ENCODE peak calls at places on chromosomes 7 and 10, in five cellular contexts. Y is HCT116, R is fibroblast of lung, V is H1, D is mesendoderm. Q is an unnamed sample.

GRCh38 chr10:129411146-129411705 is 55.8 kb upstream of the MGMT start:
- DNase-seq in D (no peak), R (no peak), V (no peak), Y (no peak), Q (peak; percentile 3)

GRCh38 chr7:120742370-120742769 is 115.6 kb downstream of the TSPAN12 start:
- DNase-seq in D (peak; percentile 51), R (no peak), V (no peak), Y (no peak), Q (no peak)

GRCh38 chr10:121098231-121098630 is 247.1 kb downstream of the WDR11 start:
- DNase-seq in D (no peak), R (no peak), Y (no peak), V (no peak), Q (no peak)

GRCh38 chr7:83524286-83525075 is 124.5 kb downstream of the SEMA3E start:
- DNase-seq in D (peak; percentile 48), R (no peak), Y (no peak), V (no peak), Q (no peak)

GRCh38 chr7:46174192-46174572 is 253.1 kb upstream of the IGFBP3 start:
- DNase-seq in Y (no peak), V (no peak), D (no peak), R (no peak), Q (no peak)

GRCh38 chr7:41679566-41679965 is 23.3 kb downstream of the INHBA start:
- DNase-seq in V (no peak), R (no peak), D (no peak), Y (no peak), Q (no peak)

GRCh38 chr10:31693499-31693898 is 235.1 kb downstream of the ARHGAP12 start:
- DNase-seq in D (no peak), V (no peak), R (no peak), Y (no peak), Q (no peak)

GRCh38 chr7:66016131-66016461 is 34.1 kb upstream of the GUSB start:
- DNase-seq in Y (no peak), V (no peak), D (no peak), R (no peak), Q (no peak)

GRCh38 chr10:98886686-98887085 is 349.0 kb downstream of the HPSE2 start:
- DNase-seq in R (peak; percentile 57), V (no peak), D (peak; percentile 4), Y (no peak), Q (no peak)

GRCh38 chr7:74290590-74290950 is 1.4 kb downstream of the CLIP2 start:
- DNase-seq in D (no peak), R (no peak), V (no peak), Y (no peak), Q (peak; percentile 70)

GRCh38 chr10:17348111-17349008 is 106.0 kb downstream of the ST8SIA6 start:
- DNase-seq in D (no peak), V (no peak), Y (peak; percentile 83), R (peak; percentile 87), Q (no peak)

GRCh38 chr10:114526112-114526496 is 121.8 kb upstream of the AFAP1L2 start:
- DNase-seq in R (peak; percentile 31), D (no peak), V (no peak), Y (no peak), Q (no peak)

GRCh38 chr7:140920745-140921144 is 4.0 kb downstream of the BRAF start:
- DNase-seq in D (no peak), V (no peak), Y (no peak), R (no peak), Q (no peak)

GRCh38 chr7:75739796-75740672 is 1.3 kb upstream of the HIP1 start:
- DNase-seq in V (no peak), R (peak; percentile 64), D (peak; percentile 81), Y (no peak), Q (no peak)

GRCh38 chr7:12674861-12675260 is 12.6 kb upstream of the ARL4A start:
- DNase-seq in Y (no peak), V (no peak), D (peak; percentile 65), R (peak; percentile 66), Q (peak; percentile 51)

GRCh38 chr10:93334181-93334580 is 148.0 kb downstream of the MYOF start:
- DNase-seq in D (peak; percentile 84), Y (no peak), V (no peak), R (no peak), Q (no peak)

GRCh38 chr7:137682596-137682995 is 164.2 kb downstream of the DGKI start:
- DNase-seq in D (no peak), V (no peak), R (no peak), Y (no peak), Q (no peak)

GRCh38 chr10:78937800-78938694 is 130.7 kb upstream of the ZMIZ1 start:
- DNase-seq in R (no peak), Y (no peak), V (no peak), D (peak; percentile 66), Q (no peak)

GRCh38 chr7:31782411-31782991 is 95.5 kb downstream of the PPP1R17 start:
- DNase-seq in Y (peak; percentile 35), V (no peak), R (peak; percentile 53), D (peak; percentile 81), Q (no peak)

GRCh38 chr7:13731643-13732042 is 257.8 kb downstream of the ETV1 start:
- DNase-seq in R (peak; percentile 68), Y (no peak), D (no peak), V (no peak), Q (no peak)

GRCh38 chr10:26983156-26983555 is 117.1 kb downstream of the ANKRD26 start:
- DNase-seq in V (no peak), Y (no peak), R (no peak), D (no peak), Q (no peak)

GRCh38 chr7:19369182-19369581 is 224.0 kb upstream of the FERD3L start:
- DNase-seq in D (peak; percentile 29), Y (no peak), R (no peak), V (no peak), Q (no peak)

GRCh38 chr7:460374-461117 is 59.1 kb downstream of the PDGFA start:
- DNase-seq in D (peak; percentile 58), V (no peak), R (no peak), Y (no peak), Q (no peak)

GRCh38 chr7:157373493-157373892 is 36.7 kb downstream of the DNAJB6 start:
- DNase-seq in Y (no peak), D (no peak), R (no peak), V (no peak), Q (no peak)

GRCh38 chr10:59872892-59873463 is 33.4 kb downstream of the CCDC6 start:
- DNase-seq in Y (no peak), V (no peak), D (peak; percentile 36), R (peak; percentile 98), Q (peak; percentile 67)

GRCh38 chr7:149707448-149707886 is 65.9 kb downstream of the ZNF467 start:
- DNase-seq in R (peak; percentile 24), Y (no peak), V (no peak), D (peak; percentile 39), Q (no peak)

GRCh38 chr7:83413425-83413824 is 235.5 kb downstream of the SEMA3E start:
- DNase-seq in D (peak; percentile 69), V (no peak), Y (no peak), R (peak; percentile 71), Q (no peak)

GRCh38 chr10:78974409-78975317 is 94.1 kb upstream of the ZMIZ1 start:
- DNase-seq in Y (peak; percentile 47), D (peak; percentile 92), R (peak; percentile 84), V (peak; percentile 29), Q (peak; percentile 67)

GRCh38 chr7:96920064-96920463 is 85.3 kb upstream of the DLX6 start:
- DNase-seq in V (no peak), R (no peak), D (no peak), Y (no peak), Q (no peak)
- H3K4me1 ChIP-seq in V (peaks cover 1% of the 10 kb centered on the region), R (no peaks in the 10 kb centered on the region), D (no peaks in the 10 kb centered on the region), Y (no peaks in the 10 kb centered on the region), Q (no peaks in the 10 kb centered on the region)

DNA sequence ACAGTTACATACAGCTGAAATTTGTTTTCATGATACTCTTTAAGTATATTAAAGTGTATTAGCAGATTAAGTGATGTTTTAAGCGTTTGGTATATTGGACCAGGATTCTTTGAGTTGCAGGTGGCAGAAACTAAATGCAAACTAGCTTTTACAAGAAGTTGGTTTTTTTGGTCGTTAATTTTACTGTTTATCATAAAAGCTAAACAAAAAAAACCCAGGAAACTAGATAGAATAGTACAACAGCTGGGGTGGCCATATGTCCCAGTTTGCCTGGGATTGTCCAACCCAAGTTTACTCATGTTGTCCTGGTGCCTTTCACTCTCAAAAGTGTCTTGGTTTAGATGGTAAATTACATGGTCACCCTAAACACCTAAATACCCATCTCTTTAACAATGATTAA is 108.7 kb downstream of the PHTF2 start:
- DNase-seq in R (no peak), D (no peak), Y (no peak), V (no peak), Q (no peak)
- H3K4me3 ChIP-seq in R (no peak overlapping the region), D (no peak overlapping the region), Y (no peak overlapping the region), V (no peak overlapping the region), Q (no peak overlapping the region)

DNA sequence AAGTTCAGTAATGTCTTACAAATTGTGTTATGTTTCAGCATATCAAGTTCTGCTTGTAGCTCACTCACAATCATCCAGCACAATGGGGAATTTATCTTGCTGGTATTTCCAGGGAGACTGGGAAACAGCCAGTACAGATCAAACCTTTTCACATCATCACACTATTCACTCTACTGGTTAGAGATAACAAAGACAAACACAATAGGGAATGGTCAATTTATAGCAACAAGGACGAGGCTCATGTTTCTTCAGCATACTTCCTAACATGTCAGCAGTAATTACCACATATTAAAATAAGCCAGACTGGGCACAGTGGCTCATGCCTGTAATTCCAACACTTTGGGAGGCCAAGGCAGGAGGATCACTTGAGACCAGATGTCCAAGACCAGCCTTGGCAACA is 38.3 kb downstream of the TOMM7 start:
- DNase-seq in V (no peak), D (peak; percentile 48), Y (no peak), R (no peak), Q (no peak)
- H3K9ac ChIP-seq in V (no peak overlapping the region), D (no peak overlapping the region), Y (no peak overlapping the region), R (no peak overlapping the region), Q (no peak overlapping the region)

GRCh38 chr10:48480397-48481374 is 124.2 kb downstream of the ARHGAP22 start:
- DNase-seq in V (no peak), D (no peak), R (peak; percentile 15), Y (no peak), Q (no peak)

GRCh38 chr10:48477181-48477580 is 127.7 kb downstream of the ARHGAP22 start:
- DNase-seq in Y (no peak), D (no peak), R (no peak), V (no peak), Q (no peak)

GRCh38 chr10:48478469-48478868 is 126.4 kb downstream of the ARHGAP22 start:
- DNase-seq in V (no peak), R (no peak), D (no peak), Y (no peak), Q (no peak)

GRCh38 chr10:48481385-48481784 is 123.5 kb downstream of the ARHGAP22 start:
- DNase-seq in D (no peak), R (no peak), Y (no peak), V (no peak), Q (no peak)

DNA sequence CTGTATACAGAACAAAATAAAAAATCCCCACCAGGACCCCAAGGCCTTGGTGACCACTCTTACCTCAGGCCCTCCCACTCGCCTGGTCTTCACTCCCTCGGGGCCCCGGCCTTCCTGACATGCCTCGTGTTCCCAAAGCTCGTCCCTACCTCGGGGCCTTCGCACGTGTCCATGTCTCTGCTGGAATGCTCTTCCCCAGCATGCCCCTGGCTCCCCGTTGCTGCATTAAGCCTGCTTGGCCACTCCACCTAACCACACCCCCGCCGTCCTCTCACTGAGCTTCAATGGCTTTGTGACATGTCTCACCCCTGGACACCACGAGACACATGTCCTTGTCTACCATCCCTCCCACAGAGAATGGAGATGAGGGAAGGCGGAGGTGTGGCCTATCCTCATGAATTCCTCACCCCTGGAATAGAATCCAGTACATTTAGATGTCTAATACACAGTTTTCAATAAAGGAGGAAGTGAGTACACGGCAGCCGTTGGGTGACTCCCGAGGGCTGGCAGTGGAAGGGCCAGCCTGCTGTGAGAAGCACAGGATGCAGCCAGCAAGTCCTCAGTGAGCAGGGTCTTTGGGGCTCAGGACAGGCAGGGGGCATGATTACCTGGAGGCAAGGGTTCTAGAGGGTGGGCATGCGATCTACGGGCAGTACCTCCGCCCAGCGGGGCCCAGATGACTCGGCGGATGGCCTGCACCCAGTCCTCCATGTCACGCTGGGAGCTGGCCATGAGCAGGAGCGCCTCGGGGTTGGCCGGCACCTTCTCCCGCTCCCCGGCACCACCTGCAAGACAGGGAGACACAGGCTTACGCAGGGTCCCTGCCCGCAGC is 125.7 kb downstream of the ARHGAP22 start:
- DNase-seq in R (no peak), V (no peak), Y (no peak), D (no peak), Q (no peak)
- H3K4me1 ChIP-seq in R (no peaks in the 10 kb centered on the region), V (no peaks in the 10 kb centered on the region), Y (no peaks in the 10 kb centered on the region), D (peaks cover 6% of the 10 kb centered on the region), Q (no peaks in the 10 kb centered on the region)

Q was measured in colonic mucosa.